ENCODE peak calls at places on chromosomes 3 and 15, in four cellular contexts. G is IMR-90; A is fibroblast of lung; F is CD4-positive, alpha-beta T cell. K is an unnamed sample.

GRCh38 chr3:190036631-190037030 is 84.1 kb downstream of the P3H2 start:
- DNase-seq in G (peak; percentile 80), A (peak; percentile 78), F (no peak), K (peak; percentile 86)

GRCh38 chr3:45988804-45989203 is 6.8 kb downstream of the FYCO1 start:
- DNase-seq in G (peak; percentile 91), A (peak; percentile 91), F (no peak), K (peak; percentile 87)

GRCh38 chr15:39497759-39498565 is 82.9 kb upstream of the THBS1 start:
- DNase-seq in G (no peak), A (no peak), F (no peak), K (no peak)

GRCh38 chr3:71955549-71956373 is 170.8 kb upstream of the PROK2 start:
- DNase-seq in G (peak; percentile 70), A (peak; percentile 74), F (no peak), K (peak; percentile 87)

GRCh38 chr15:43100971-43101370 is 4.9 kb downstream of the UBR1 start:
- DNase-seq in G (no peak), A (no peak), F (no peak), K (no peak)

GRCh38 chr3:152496716-152497115 is 228.0 kb downstream of the MBNL1 start:
- DNase-seq in G (no peak), A (no peak), F (no peak), K (no peak)

GRCh38 chr3:159548675-159549335 is 439.8 kb upstream of the IL12A start:
- DNase-seq in G (peak; percentile 77), A (peak; percentile 84), F (no peak), K (peak; percentile 73)

GRCh38 chr15:47027322-47027946 is 689.9 kb upstream of the SEMA6D start:
- DNase-seq in G (no peak), A (no peak), F (no peak), K (no peak)

GRCh38 chr15:90529369-90530249 is at the start of gene CRTC3:
- DNase-seq in G (peak; percentile 48), A (peak; percentile 64), F (peak; percentile 62), K (peak; percentile 51)

GRCh38 chr3:128549283-128550112 is 56.5 kb upstream of the GATA2 start:
- DNase-seq in G (peak; percentile 76), A (peak; percentile 91), F (no peak), K (peak; percentile 90)

DNA sequence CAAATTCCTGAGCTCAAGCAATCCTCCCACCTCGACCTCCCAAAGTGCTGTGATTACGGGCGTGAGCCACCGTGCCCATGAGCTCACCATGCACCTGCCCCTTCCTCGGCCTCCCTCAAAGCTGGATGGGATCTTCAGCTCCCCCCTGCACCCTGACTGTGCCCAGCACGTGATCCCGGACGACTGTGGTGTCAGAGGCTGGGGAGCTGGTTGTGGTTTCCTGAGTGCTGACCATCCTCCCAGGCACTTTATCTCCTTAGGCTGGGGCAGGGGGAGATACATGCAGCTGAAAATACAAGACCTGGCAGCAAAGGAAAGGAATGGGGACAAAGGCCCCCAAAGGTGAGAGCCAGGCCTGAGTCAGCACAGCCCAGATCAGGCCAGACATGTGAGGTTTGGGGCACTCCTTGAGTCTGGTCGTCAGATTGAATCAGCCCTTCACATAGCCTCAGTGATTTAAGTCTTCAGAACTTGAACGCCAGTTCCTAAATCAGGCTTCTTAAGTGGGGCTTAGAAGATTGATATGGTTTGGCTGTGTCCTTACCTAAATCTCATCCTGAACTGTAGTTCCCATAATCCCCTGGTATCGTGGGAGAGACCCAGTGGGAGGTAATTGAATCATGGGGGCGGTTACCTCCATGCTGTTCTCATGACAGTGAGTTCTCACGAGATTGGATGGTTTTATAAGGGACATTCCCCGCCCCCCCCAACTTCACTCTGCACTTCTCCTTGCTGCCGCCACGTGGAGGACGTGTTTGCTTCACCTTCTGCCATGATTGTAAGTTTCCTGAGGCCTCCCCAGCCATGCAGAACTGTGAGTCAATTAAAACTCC is 35.8 kb downstream of the PRKCD start:
- DNase-seq in G (peak; percentile 62), A (peak; percentile 62), F (no peak), K (peak; percentile 49)
- TF ChIP-seq CTCF in G (peak; percentile 8), A (no peak), F (no peak), K (no peak)

GRCh38 chr3:60154011-60154410 is 1097.2 kb downstream of the FHIT start:
- DNase-seq in G (no peak), A (peak; percentile 40), F (no peak), K (no peak)
- TF ChIP-seq CTCF in G (no peak), A (no peak), F (no peak), K (no peak)

DNA sequence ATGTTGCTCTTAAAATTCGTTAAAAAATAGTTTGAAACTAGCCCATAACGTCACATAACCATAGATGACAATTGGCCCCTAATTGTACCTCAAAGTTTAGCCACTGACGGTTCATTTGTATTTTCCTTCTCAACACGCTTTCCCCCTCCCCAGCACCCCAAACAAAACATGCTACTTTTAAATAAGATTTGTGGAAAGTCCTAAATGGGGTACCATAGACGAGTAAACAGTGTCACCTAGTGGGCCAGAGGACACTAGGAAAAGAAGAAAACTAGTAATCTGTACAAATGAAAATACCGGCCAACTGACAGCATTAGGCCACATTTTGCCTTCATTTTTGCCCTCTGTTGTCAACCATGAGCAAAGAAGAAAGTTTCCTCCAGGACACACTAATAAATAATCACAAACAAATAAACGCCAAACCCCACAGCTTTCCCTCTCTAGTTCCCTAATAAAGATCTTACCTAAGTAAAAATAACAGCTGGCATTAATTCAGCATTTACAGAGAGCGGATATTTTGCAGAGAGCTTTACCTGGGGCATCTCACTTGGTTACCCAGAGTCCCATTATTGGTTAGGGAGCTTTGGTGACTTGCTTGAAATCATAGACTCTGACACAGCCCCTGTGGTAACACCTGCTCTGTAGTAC is 175.1 kb upstream of the ATP11B start:
- DNase-seq in G (no peak), A (peak; percentile 46), F (no peak), K (peak; percentile 2)
- TF ChIP-seq CTCF in G (peak; percentile 12), A (no peak), F (no peak), K (peak; percentile 17)

DNA sequence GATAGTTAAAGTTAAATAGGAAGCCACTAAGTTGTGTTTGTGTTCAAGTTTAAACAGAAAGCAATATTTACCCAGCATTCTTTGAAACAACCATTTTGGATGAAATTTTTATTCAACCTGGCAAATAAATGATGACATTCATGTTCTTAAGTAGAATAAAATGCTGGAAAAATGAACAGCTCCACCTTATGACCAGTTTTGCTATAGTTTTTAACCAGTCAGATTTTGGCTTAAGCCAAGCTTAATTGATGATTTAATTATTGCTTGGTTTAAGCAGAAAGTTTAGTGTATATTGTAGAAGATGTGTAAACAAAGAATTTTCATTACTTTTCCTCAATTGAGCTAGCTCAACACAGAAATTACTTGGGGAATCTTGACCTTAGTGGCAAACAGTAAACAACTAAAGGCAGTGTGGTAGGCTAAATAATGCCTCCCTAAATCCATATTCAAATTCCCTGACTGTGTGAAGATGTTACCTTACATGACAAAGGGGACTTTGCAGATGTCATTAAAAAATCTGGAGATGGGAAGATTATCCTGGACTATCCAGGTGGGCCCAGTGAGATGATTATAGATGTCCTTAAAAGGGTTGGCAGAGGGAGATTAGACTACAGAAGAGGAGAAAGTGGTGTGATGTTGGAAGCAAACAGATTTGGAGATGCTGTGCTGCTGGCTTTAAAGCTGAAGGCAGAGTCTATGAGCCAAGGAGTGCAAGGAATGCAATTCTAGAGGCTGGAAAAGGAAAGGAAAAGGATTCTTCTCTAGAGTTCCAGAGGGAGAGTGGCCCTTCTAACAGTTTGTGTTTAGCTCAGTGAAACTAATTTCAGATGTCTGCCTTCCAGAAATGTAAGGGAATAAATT is 448.6 kb upstream of the GOLIM4 start:
- DNase-seq in G (peak; percentile 6), A (peak; percentile 2), F (no peak), K (peak; percentile 1)
- TF ChIP-seq CTCF in G (peak; percentile 27), A (no peak), F (no peak), K (no peak)

DNA sequence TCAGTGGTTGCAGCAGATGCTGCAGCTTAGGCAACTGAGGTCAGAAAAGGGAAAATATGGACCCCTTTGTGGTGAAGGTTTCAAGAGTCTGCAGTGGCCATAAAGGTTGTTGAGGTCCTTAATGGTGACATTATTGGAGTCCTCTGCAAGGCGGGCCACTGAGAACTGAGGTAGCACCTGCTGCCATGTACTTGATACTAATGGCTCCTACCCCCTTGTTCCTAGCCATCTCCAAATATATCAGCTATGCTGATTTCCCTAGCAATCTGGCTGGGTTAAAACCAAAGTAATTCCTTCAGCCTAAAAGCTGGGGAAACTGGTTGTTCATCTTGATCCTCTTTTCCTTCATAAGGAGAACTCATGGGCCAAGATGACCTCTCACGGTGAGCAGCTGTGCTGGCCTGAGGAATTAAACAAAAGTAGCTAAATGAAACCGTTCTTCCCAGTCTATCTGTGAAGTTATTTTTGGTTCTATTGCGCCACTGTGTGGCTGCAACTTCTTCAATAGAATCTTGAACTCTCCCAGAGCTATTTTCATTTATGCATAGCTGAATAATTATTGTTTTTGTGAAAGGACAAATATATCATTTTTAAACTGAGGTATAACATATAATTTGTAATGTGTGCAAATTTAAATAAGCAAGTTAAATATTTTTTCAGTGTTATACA is 76.1 kb upstream of the PLSCR4 start:
- DNase-seq in G (peak; percentile 82), A (peak; percentile 61), F (no peak), K (peak; percentile 88)
- TF ChIP-seq CTCF in G (peak; percentile 82), A (peak; percentile 62), F (no peak), K (peak; percentile 51)

GRCh38 chr15:61079529-61079928 is 149.6 kb downstream of the RORA start:
- DNase-seq in G (no peak), A (no peak), F (no peak), K (no peak)
- TF ChIP-seq CTCF in G (no peak), A (no peak), F (no peak), K (no peak)